ENCODE peak calls at places on chromosome 7, in five cellular contexts. One of them, this sample, is unnamed.

GRCh38 chr7:523436-524336 is 4.0 kb upstream of the PDGFA start:
- DNase-seq in K562: peak
- DNase-seq in SK-N-SH: no peak
- DNase-seq in HepG2: no peak
- DNase-seq in GM12878: no peak
- DNase-seq in this sample: no peak

GRCh38 chr7:122535086-122535485 is 163.8 kb downstream of the RNF133 start:
- DNase-seq in K562: no peak
- DNase-seq in SK-N-SH: no peak
- DNase-seq in HepG2: no peak
- DNase-seq in GM12878: no peak
- DNase-seq in this sample: no peak

GRCh38 chr7:114789942-114790341 is 132.0 kb upstream of the MDFIC start:
- DNase-seq in K562: no peak
- DNase-seq in SK-N-SH: no peak
- DNase-seq in HepG2: no peak
- DNase-seq in GM12878: no peak
- DNase-seq in this sample: no peak

GRCh38 chr7:30634193-30634626 is 39.5 kb downstream of the GARS1 start:
- DNase-seq in K562: no peak
- DNase-seq in SK-N-SH: no peak
- DNase-seq in HepG2: peak
- DNase-seq in GM12878: no peak
- DNase-seq in this sample: no peak

GRCh38 chr7:30548762-30549344 is 44.2 kb upstream of the GGCT start:
- DNase-seq in K562: peak
- DNase-seq in SK-N-SH: peak
- DNase-seq in HepG2: peak
- DNase-seq in GM12878: no peak
- DNase-seq in this sample: peak

GRCh38 chr7:43906327-43907010 is at the start of gene URGCP:
- DNase-seq in K562: peak
- DNase-seq in SK-N-SH: peak
- DNase-seq in HepG2: no peak
- DNase-seq in GM12878: no peak
- DNase-seq in this sample: peak

GRCh38 chr7:85125160-85125559 is 61.7 kb downstream of the SEMA3D start:
- DNase-seq in K562: no peak
- DNase-seq in SK-N-SH: no peak
- DNase-seq in HepG2: no peak
- DNase-seq in GM12878: no peak
- DNase-seq in this sample: no peak

GRCh38 chr7:46900312-46901263 is 681.3 kb downstream of the TNS3 start:
- DNase-seq in K562: no peak
- DNase-seq in SK-N-SH: peak
- DNase-seq in HepG2: no peak
- DNase-seq in GM12878: no peak
- DNase-seq in this sample: no peak

GRCh38 chr7:128431221-128431620 is 21.4 kb upstream of the IMPDH1 start:
- DNase-seq in K562: no peak
- DNase-seq in SK-N-SH: no peak
- DNase-seq in HepG2: no peak
- DNase-seq in GM12878: no peak
- DNase-seq in this sample: no peak

GRCh38 chr7:17487343-17487742 is 188.9 kb downstream of the AHR start:
- DNase-seq in K562: no peak
- DNase-seq in SK-N-SH: no peak
- DNase-seq in HepG2: no peak
- DNase-seq in GM12878: no peak
- DNase-seq in this sample: no peak

GRCh38 chr7:74405899-74406512 is 47.7 kb upstream of the GTF2IRD1 start:
- DNase-seq in K562: no peak
- DNase-seq in SK-N-SH: no peak
- DNase-seq in HepG2: no peak
- DNase-seq in GM12878: no peak
- DNase-seq in this sample: no peak

GRCh38 chr7:50156746-50157145 is 63.7 kb upstream of the ZPBP start:
- DNase-seq in K562: no peak
- DNase-seq in SK-N-SH: no peak
- DNase-seq in HepG2: no peak
- DNase-seq in GM12878: no peak
- DNase-seq in this sample: no peak

GRCh38 chr7:100655908-100656674 is at the start of gene ACTL6B:
- DNase-seq in K562: peak
- DNase-seq in SK-N-SH: peak
- DNase-seq in HepG2: no peak
- DNase-seq in GM12878: no peak
- DNase-seq in this sample: peak

GRCh38 chr7:120724448-120724847 is 133.5 kb downstream of the TSPAN12 start:
- DNase-seq in K562: no peak
- DNase-seq in SK-N-SH: no peak
- DNase-seq in HepG2: no peak
- DNase-seq in GM12878: no peak
- DNase-seq in this sample: no peak

GRCh38 chr7:149223176-149223575 is 16.3 kb upstream of the ZNF212 start:
- DNase-seq in K562: no peak
- DNase-seq in SK-N-SH: no peak
- DNase-seq in HepG2: no peak
- DNase-seq in GM12878: no peak
- DNase-seq in this sample: no peak

GRCh38 chr7:131119381-131119780 is 208.3 kb upstream of the MKLN1 start:
- DNase-seq in K562: no peak
- DNase-seq in SK-N-SH: no peak
- DNase-seq in HepG2: no peak
- DNase-seq in GM12878: no peak
- DNase-seq in this sample: no peak

GRCh38 chr7:45993621-45994020 is 72.5 kb upstream of the IGFBP3 start:
- DNase-seq in K562: no peak
- DNase-seq in SK-N-SH: no peak
- DNase-seq in HepG2: no peak
- DNase-seq in GM12878: no peak
- DNase-seq in this sample: no peak

DNA sequence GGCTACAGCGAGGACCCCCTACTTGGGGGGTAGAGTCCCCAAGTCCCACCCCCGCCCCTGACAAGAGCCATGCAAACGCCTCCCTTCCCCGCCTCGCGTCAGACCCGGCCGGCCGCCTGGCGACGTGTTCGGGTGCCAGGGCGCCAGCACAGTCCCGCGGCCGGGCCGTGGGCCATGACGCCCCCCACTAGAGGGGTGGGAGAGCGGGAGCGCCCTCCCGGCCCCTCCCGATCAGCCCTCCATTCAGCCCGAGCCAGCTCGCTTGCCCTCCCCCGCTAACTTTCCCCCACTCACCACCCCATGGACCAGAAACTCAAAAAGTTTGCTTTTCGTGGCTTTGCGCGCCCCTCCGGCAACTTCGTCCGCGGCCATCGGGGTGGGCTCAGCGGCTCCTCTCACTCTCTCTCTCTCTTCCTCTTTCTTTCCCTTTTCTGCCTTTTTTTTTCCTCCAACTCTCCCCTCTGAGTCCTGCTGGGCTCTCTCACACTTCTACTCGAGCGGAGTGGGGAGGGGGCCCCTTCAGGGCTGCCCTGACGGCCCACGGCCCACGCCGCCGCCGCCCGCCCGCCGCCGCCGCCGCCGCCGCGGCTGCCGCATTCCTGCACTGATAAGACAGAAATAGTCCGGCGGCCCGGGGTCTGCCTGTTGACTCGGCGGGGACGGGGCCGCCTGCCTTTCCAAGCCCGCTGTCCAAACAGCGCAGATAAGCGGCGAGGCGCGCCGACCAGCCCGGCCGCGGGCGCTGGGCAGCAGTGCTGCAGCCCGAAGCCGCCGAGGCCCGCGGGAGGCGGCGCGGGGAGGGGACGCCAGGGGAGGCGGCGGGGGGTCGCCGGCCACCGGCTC is at the start of gene SMARCD3:
- DNase-seq in K562: peak
- DNase-seq in SK-N-SH: peak
- DNase-seq in HepG2: peak
- DNase-seq in GM12878: no peak
- DNase-seq in this sample: peak
- TF ChIP-seq FOXM1 in K562: no peak
- TF ChIP-seq FOXM1 in SK-N-SH: no peak
- TF ChIP-seq FOXM1 in HepG2: no peak
- TF ChIP-seq FOXM1 in GM12878: no peak
- TF ChIP-seq FOXM1 in this sample: peak

GRCh38 chr7:71236488-71237179 is 104.7 kb downstream of the GALNT17 start:
- DNase-seq in K562: no peak
- DNase-seq in SK-N-SH: no peak
- DNase-seq in HepG2: no peak
- DNase-seq in GM12878: no peak
- DNase-seq in this sample: no peak

GRCh38 chr7:71235263-71235662 is 103.3 kb downstream of the GALNT17 start:
- DNase-seq in K562: no peak
- DNase-seq in SK-N-SH: no peak
- DNase-seq in HepG2: no peak
- DNase-seq in GM12878: no peak
- DNase-seq in this sample: no peak

GRCh38 chr7:71238541-71238940 is 106.6 kb downstream of the GALNT17 start:
- DNase-seq in K562: no peak
- DNase-seq in SK-N-SH: no peak
- DNase-seq in HepG2: no peak
- DNase-seq in GM12878: no peak
- DNase-seq in this sample: no peak

GRCh38 chr7:71239517-71239916 is 107.6 kb downstream of the GALNT17 start:
- DNase-seq in K562: no peak
- DNase-seq in SK-N-SH: no peak
- DNase-seq in HepG2: no peak
- DNase-seq in GM12878: no peak
- DNase-seq in this sample: no peak

GRCh38 chr7:71237945-71238344 is 106.0 kb downstream of the GALNT17 start:
- DNase-seq in K562: no peak
- DNase-seq in SK-N-SH: no peak
- DNase-seq in HepG2: no peak
- DNase-seq in GM12878: no peak
- DNase-seq in this sample: no peak
- TF ChIP-seq FOXM1 in K562: no peak
- TF ChIP-seq FOXM1 in SK-N-SH: no peak
- TF ChIP-seq FOXM1 in HepG2: no peak
- TF ChIP-seq FOXM1 in GM12878: no peak
- TF ChIP-seq FOXM1 in this sample: no peak

DNA sequence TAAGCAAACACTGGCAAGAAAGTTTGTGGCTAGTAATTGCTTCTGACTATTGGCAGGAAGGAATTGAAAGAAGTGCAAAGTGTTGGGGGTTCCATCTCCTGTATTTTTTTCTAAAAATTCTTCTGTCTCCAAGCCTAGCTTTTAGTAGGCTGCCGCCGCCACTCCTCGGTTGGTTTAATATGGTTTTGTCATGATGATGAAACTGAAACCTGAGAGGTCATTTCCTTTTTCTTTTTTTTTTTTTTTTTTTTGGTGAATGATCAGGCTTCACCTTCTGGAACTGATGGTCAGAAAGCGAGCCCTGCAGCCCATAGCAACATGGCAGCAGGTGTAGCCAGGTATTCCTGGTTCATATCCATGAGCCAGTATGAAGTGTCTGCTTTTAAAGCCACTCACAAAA is 75.3 kb upstream of the AGBL3 start:
- DNase-seq in K562: no peak
- DNase-seq in SK-N-SH: no peak
- DNase-seq in HepG2: no peak
- DNase-seq in GM12878: no peak
- DNase-seq in this sample: no peak
- TF ChIP-seq FOXM1 in K562: no peak
- TF ChIP-seq FOXM1 in SK-N-SH: no peak
- TF ChIP-seq FOXM1 in HepG2: no peak
- TF ChIP-seq FOXM1 in GM12878: no peak
- TF ChIP-seq FOXM1 in this sample: no peak

GRCh38 chr7:150425670-150426069 is 24.8 kb upstream of the GIMAP8 start:
- DNase-seq in K562: no peak
- DNase-seq in SK-N-SH: no peak
- DNase-seq in HepG2: no peak
- DNase-seq in GM12878: no peak
- DNase-seq in this sample: no peak

GRCh38 chr7:150420242-150420641 is 30.2 kb upstream of the GIMAP8 start:
- DNase-seq in K562: no peak
- DNase-seq in SK-N-SH: no peak
- DNase-seq in HepG2: no peak
- DNase-seq in GM12878: no peak
- DNase-seq in this sample: no peak

GRCh38 chr7:150417863-150418262 is 32.6 kb upstream of the GIMAP8 start:
- DNase-seq in K562: peak
- DNase-seq in SK-N-SH: peak
- DNase-seq in HepG2: no peak
- DNase-seq in GM12878: no peak
- DNase-seq in this sample: no peak

GRCh38 chr7:150420987-150421674 is 29.3 kb upstream of the GIMAP8 start:
- DNase-seq in K562: peak
- DNase-seq in SK-N-SH: peak
- DNase-seq in HepG2: peak
- DNase-seq in GM12878: no peak
- DNase-seq in this sample: peak

DNA sequence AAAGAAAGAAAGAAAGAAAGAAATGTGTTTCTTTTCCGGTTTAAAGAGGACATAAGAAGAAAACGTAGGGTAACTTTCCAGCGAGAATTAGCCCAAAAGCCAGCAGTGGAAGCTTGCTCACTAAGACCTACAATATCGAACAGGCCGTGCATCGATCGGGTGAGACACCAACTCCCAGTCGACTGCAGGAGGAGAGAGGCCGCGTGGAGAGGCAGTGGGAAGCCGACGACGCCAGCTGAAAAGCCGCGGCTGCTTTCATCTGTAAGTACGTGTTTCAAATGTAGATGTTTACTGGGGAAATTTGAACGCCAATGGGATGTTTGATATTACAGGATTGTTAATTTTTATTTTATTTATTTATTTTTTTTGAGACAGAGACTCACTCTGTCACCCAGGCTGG is 28.6 kb upstream of the GIMAP8 start:
- DNase-seq in K562: no peak
- DNase-seq in SK-N-SH: no peak
- DNase-seq in HepG2: no peak
- DNase-seq in GM12878: no peak
- DNase-seq in this sample: no peak
- TF ChIP-seq FOXM1 in K562: no peak
- TF ChIP-seq FOXM1 in SK-N-SH: no peak
- TF ChIP-seq FOXM1 in HepG2: no peak
- TF ChIP-seq FOXM1 in GM12878: no peak
- TF ChIP-seq FOXM1 in this sample: no peak

GRCh38 chr7:126940723-126941307 is 311.9 kb downstream of the GRM8 start:
- DNase-seq in K562: no peak
- DNase-seq in SK-N-SH: no peak
- DNase-seq in HepG2: no peak
- DNase-seq in GM12878: no peak
- DNase-seq in this sample: no peak
- TF ChIP-seq FOXM1 in K562: no peak
- TF ChIP-seq FOXM1 in SK-N-SH: no peak
- TF ChIP-seq FOXM1 in HepG2: no peak
- TF ChIP-seq FOXM1 in GM12878: no peak
- TF ChIP-seq FOXM1 in this sample: no peak

DNA sequence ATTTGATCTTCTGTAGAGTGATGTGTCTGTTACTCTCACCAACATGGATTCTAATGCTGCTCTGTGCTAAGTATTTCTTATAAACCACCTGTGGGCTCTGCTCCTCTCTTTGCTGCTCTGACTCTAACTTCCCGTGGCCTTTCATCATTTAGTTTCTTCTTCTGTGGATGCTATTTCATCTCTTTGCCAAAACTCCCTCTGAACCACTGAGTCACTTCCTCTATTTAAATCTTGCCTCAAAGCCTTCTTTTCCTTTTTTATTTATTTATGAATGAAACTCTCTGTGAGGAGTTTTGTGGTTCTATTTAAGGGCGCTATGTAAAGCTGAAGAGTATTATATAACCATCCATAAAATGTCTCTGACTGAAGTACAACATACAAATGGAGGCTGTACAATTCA is 538.5 kb downstream of the SUGCT start:
- DNase-seq in K562: no peak
- DNase-seq in SK-N-SH: no peak
- DNase-seq in HepG2: no peak
- DNase-seq in GM12878: no peak
- DNase-seq in this sample: no peak
- TF ChIP-seq FOXM1 in K562: no peak
- TF ChIP-seq FOXM1 in SK-N-SH: peak
- TF ChIP-seq FOXM1 in HepG2: no peak
- TF ChIP-seq FOXM1 in GM12878: no peak
- TF ChIP-seq FOXM1 in this sample: no peak

This sample was measured in HEK293T.